ENCODE peak calls at places on chromosomes 12 and 14, in six cellular contexts. C is A549, U is mesenchymal stem cell, O is neural progenitor cell, D is endothelial cell of umbilical vein, A is PC-3. R is an unnamed sample. For H3K4me1, the result is how much of the 10 kb centered on the place peaks cover.

GRCh38 chr14:91264151-91265150 is 19.9 kb upstream of the GPR68 start:
- DNase-seq in C (no peak), U (no peak), O (peak), D (no peak), A (peak), R (no peak)

GRCh38 chr12:116137318-116137717 is 140.2 kb downstream of the MED13L start:
- DNase-seq in C (no peak), U (no peak), O (no peak), D (no peak), A (no peak), R (no peak)

GRCh38 chr12:40158592-40159111 is 52.8 kb upstream of the SLC2A13 start:
- DNase-seq in C (no peak), U (no peak), O (no peak), D (no peak), A (no peak), R (no peak)

GRCh38 chr12:10669533-10669932 is 4.3 kb downstream of the STYK1 start:
- DNase-seq in C (no peak), U (no peak), O (no peak), D (peak), A (no peak), R (no peak)

GRCh38 chr12:9127936-9128663 is 12.4 kb upstream of the A2M start:
- DNase-seq in C (no peak), U (no peak), O (no peak), D (no peak), A (no peak), R (no peak)

GRCh38 chr12:120126635-120127005 is 10.1 kb upstream of the RAB35 start:
- DNase-seq in C (no peak), U (no peak), O (no peak), D (peak), A (no peak), R (peak)

GRCh38 chr14:68779761-68780323 is 13.0 kb downstream of the ZFP36L1 start:
- DNase-seq in C (no peak), U (peak), O (no peak), D (peak), A (peak), R (peak)

GRCh38 chr14:50790568-50790967 is 40.4 kb downstream of the NIN start:
- DNase-seq in C (no peak), U (peak), O (no peak), D (no peak), A (no peak), R (peak)

GRCh38 chr14:28770574-28770973 is 4.0 kb downstream of the FOXG1 start:
- DNase-seq in C (no peak), U (no peak), O (peak), D (no peak), A (no peak), R (no peak)

GRCh38 chr12:111444314-111444705 is 38.6 kb downstream of the SH2B3 start:
- DNase-seq in C (no peak), U (peak), O (no peak), D (no peak), A (no peak), R (peak)

GRCh38 chr12:5497329-5498058 is 65.6 kb downstream of the NTF3 start:
- DNase-seq in C (no peak), U (peak), O (no peak), D (no peak), A (no peak), R (no peak)

GRCh38 chr12:122868471-122869177 is 27.3 kb downstream of the VPS37B start:
- DNase-seq in C (no peak), U (no peak), O (no peak), D (no peak), A (no peak), R (no peak)

GRCh38 chr12:90237841-90238240 is 529.2 kb upstream of the ATP2B1 start:
- DNase-seq in C (no peak), U (no peak), O (no peak), D (no peak), A (no peak), R (no peak)

GRCh38 chr12:12265571-12266388 is 1.1 kb downstream of the LRP6 start:
- DNase-seq in C (no peak), U (peak), O (no peak), D (peak), A (peak), R (peak)

GRCh38 chr14:20580242-20580641 is 7.6 kb downstream of the RNASE11 start:
- DNase-seq in C (no peak), U (no peak), O (no peak), D (no peak), A (no peak), R (no peak)

GRCh38 chr14:34029921-34030334 is 79.1 kb upstream of the EGLN3 start:
- DNase-seq in C (no peak), U (peak), O (peak), D (no peak), A (no peak), R (peak)

GRCh38 chr12:95789126-95790024 is 1.2 kb downstream of the NTN4 start:
- DNase-seq in C (peak), U (peak), O (peak), D (no peak), A (peak), R (no peak)

DNA sequence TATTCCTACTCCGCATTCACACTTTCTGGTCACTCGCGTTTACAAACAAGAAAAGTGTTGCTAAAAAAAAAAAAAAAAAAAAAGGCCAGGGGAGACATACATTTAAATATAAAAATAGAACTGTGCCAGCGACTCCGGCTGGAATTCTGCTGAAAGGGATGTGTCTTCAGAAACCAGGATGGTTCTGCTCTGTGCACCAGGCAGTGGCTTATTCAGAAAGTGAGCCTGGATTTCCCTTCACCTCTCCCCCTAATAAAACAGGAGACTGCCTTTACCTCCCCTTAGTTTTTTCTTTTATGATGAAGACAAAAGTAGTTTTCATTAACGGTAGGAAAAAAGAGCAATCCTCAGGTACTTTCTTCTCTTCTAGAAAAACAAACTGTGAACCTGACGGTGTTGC is 384 bp downstream of the SLC7A8 start:
- DNase-seq in C (no peak), U (no peak), O (no peak), D (peak), A (no peak), R (no peak)
- H3K4me2 ChIP-seq in C (peak), U (peak), O (peak), D (peak), A (peak), R (peak)

DNA sequence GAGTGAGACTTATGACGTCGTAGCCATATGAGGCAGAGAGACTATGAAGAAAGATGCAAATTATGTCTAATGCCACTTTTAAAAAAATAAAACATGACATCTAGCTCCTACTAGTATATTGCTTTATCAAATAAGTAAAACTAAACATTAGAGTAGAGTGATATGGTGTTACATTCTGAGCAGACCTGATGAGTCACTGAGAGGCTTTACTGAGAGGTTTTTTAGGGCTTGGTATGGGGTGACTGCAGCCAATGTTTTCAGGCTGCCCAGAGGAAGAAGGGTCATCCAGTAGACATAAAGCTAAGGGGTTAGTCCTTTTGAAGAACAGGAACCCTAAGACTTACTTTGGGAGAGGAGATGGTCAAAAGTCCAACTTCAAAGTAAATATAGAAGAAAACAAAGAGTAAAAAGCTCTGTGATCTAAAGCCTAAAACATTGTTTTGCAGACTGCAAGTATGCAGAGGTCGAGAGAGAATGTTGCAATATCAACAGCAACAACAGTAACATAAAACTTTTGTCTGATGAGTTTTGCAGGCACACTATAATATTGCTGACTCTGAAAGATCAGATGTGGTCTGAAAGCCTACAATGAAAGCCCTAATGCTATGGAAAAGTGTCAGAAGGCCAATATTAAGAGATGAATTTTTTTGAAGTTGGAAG is 774.8 kb downstream of the TMTC2 start:
- DNase-seq in C (no peak), U (peak), O (no peak), D (no peak), A (peak), R (no peak)
- H3K4me1 ChIP-seq in C (under half), U (under half), O (under half), D (under half), A (under half), R (under half)

GRCh38 chr14:73289308-73289707 is 52.0 kb downstream of the PAPLN start:
- DNase-seq in C (no peak), U (no peak), O (no peak), D (no peak), A (no peak), R (no peak)
- H3K4me2 ChIP-seq in C (no peak), U (no peak), O (no peak), D (no peak), A (no peak), R (no peak)

GRCh38 chr12:43208221-43208620 is 343.8 kb downstream of the ADAMTS20 start:
- DNase-seq in C (no peak), U (no peak), O (no peak), D (no peak), A (no peak), R (peak)

GRCh38 chr12:43208627-43209026 is 343.4 kb downstream of the ADAMTS20 start:
- DNase-seq in C (no peak), U (no peak), O (no peak), D (no peak), A (no peak), R (peak)

GRCh38 chr12:43216490-43216889 is 335.5 kb downstream of the ADAMTS20 start:
- DNase-seq in C (no peak), U (no peak), O (no peak), D (no peak), A (no peak), R (no peak)

GRCh38 chr12:43206396-43206795 is 345.6 kb downstream of the ADAMTS20 start:
- DNase-seq in C (no peak), U (no peak), O (no peak), D (no peak), A (peak), R (peak)

GRCh38 chr12:43210437-43211197 is 341.4 kb downstream of the ADAMTS20 start:
- DNase-seq in C (no peak), U (peak), O (no peak), D (peak), A (peak), R (peak)
- H3K4me1 ChIP-seq in C (under half), U (under half), O (under half), D (under half), A (under half), R (under half)

GRCh38 chr14:37170237-37170636 is 2.2 kb downstream of the SLC25A21 start:
- DNase-seq in C (no peak), U (no peak), O (no peak), D (no peak), A (no peak), R (no peak)

GRCh38 chr14:37170993-37171392 is 1.4 kb downstream of the SLC25A21 start:
- DNase-seq in C (no peak), U (no peak), O (no peak), D (no peak), A (no peak), R (no peak)

GRCh38 chr14:37165794-37166193 is 6.6 kb downstream of the SLC25A21 start:
- DNase-seq in C (no peak), U (no peak), O (no peak), D (no peak), A (no peak), R (no peak)

GRCh38 chr14:37168721-37169120 is 3.7 kb downstream of the SLC25A21 start:
- DNase-seq in C (no peak), U (no peak), O (no peak), D (no peak), A (no peak), R (no peak)

DNA sequence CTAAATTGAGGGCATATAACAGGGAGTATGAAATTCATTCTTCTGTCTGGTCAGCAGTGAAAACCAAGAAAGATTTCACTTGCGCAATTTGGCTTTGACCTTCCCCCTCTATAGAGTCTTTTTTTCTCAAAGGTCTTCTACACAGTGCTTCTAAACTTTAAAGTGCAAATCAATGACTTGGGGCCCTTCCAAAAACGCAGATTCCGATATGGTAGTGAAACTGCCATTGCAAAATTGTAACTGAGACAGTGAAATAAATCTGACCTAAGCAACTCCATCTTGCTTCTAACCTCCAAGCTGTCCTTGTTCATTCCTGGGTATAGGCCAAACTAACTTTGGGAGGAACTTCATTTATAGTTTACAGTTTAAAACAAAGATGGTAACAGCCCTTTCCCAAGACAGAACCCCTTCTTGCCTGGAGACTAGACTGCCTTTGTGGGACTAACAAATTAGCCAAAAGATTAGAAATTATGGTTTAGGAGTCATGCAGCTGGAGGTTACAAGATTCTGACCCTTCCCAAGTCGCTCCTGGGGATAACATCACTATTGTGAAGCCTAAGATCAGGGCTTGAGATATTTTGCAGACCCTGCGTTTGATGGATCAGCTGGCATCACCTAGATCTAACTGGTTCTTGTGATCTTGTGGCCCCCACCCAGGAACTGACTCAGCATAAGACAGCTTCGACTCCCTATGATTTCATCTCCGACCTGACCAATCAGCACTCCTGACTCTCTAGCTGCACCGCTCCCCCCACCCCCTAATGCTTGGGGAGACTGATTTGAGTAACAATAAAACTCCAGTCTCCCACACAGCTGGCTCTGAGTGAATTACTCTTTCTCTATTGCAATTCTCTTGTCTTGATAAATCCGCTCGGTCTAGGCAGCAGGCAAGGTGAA is 5.0 kb downstream of the SLC25A21 start:
- DNase-seq in C (no peak), U (no peak), O (peak), D (no peak), A (no peak), R (no peak)
- H3K4me2 ChIP-seq in C (no peak), U (no peak), O (peak), D (no peak), A (no peak), R (no peak)

GRCh38 chr14:61438036-61438435 is 116.7 kb downstream of the PRKCH start:
- DNase-seq in C (no peak), U (no peak), O (no peak), D (no peak), A (no peak), R (no peak)
- H3K4me1 ChIP-seq in C (half or more), U (under half), O (under half), D (half or more), A (under half), R (under half)